ENCODE peak calls at places on chromosomes 13 and 19, in five cellular contexts. One of them, this sample, is unnamed.

GRCh38 chr19:32407004-32407992 is 1.7 kb downstream of the DPY19L3 start:
- DNase-seq in sigmoid colon: peak
- DNase-seq in heart left ventricle: no peak
- DNase-seq in BJ: no peak
- DNase-seq in breast epithelium: no peak
- DNase-seq in this sample: no peak

GRCh38 chr19:2771786-2772674 is 11.0 kb downstream of the SGTA start:
- DNase-seq in sigmoid colon: no peak
- DNase-seq in heart left ventricle: no peak
- DNase-seq in BJ: no peak
- DNase-seq in breast epithelium: peak
- DNase-seq in this sample: no peak

GRCh38 chr13:110444226-110444653 is 117.3 kb downstream of the RAB20 start:
- DNase-seq in sigmoid colon: peak
- DNase-seq in heart left ventricle: no peak
- DNase-seq in BJ: no peak
- DNase-seq in breast epithelium: no peak
- DNase-seq in this sample: peak

GRCh38 chr19:20423381-20424207 is 142.0 kb downstream of the ZNF737 start:
- DNase-seq in sigmoid colon: peak
- DNase-seq in heart left ventricle: peak
- DNase-seq in BJ: no peak
- DNase-seq in breast epithelium: peak
- DNase-seq in this sample: peak

GRCh38 chr13:94595006-94595942 is 678 bp downstream of the TGDS start:
- DNase-seq in sigmoid colon: no peak
- DNase-seq in heart left ventricle: no peak
- DNase-seq in BJ: no peak
- DNase-seq in breast epithelium: no peak
- DNase-seq in this sample: peak

GRCh38 chr13:41613984-41614581 is 156.7 kb downstream of the RGCC start:
- DNase-seq in sigmoid colon: peak
- DNase-seq in heart left ventricle: peak
- DNase-seq in BJ: peak
- DNase-seq in breast epithelium: no peak
- DNase-seq in this sample: no peak

GRCh38 chr19:19300613-19301012 is 19.7 kb downstream of the SUGP1 start:
- DNase-seq in sigmoid colon: no peak
- DNase-seq in heart left ventricle: no peak
- DNase-seq in BJ: no peak
- DNase-seq in breast epithelium: no peak
- DNase-seq in this sample: no peak

GRCh38 chr13:44437356-44438233 is 64.0 kb downstream of the SERP2 start:
- DNase-seq in sigmoid colon: no peak
- DNase-seq in heart left ventricle: no peak
- DNase-seq in BJ: no peak
- DNase-seq in breast epithelium: no peak
- DNase-seq in this sample: peak

GRCh38 chr13:40316301-40316700 is 350.1 kb downstream of the FOXO1 start:
- DNase-seq in sigmoid colon: no peak
- DNase-seq in heart left ventricle: no peak
- DNase-seq in BJ: no peak
- DNase-seq in breast epithelium: no peak
- DNase-seq in this sample: no peak

GRCh38 chr13:113410472-113411201 is 42.7 kb downstream of the ADPRHL1 start:
- DNase-seq in sigmoid colon: peak
- DNase-seq in heart left ventricle: peak
- DNase-seq in BJ: no peak
- DNase-seq in breast epithelium: no peak
- DNase-seq in this sample: no peak

DNA sequence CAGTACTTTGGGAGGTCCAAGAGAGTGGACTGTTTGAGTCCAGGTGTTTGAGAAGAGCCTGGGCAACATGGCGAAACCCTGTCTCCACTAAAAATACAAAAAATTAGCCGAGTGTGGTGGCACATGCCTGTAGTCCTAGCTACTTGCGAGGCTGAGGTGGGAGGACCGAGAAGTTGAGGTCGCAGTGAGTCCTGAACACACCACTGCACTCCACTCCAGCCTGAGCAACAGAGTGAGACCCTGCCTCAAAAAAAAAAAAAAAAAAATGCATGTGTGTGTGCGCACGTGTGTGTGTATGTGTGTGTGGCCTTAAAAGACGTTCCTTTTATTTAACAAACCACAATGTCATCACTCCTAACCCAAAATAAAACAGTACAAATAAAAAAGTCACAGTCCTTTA is 62.6 kb downstream of the MAP4K1 start:
- DNase-seq in sigmoid colon: no peak
- DNase-seq in heart left ventricle: no peak
- DNase-seq in BJ: no peak
- DNase-seq in breast epithelium: no peak
- DNase-seq in this sample: no peak
- TF ChIP-seq CTCF in sigmoid colon: no peak
- TF ChIP-seq CTCF in heart left ventricle: no peak
- TF ChIP-seq CTCF in BJ: no peak
- TF ChIP-seq CTCF in breast epithelium: no peak
- TF ChIP-seq CTCF in this sample: no peak

DNA sequence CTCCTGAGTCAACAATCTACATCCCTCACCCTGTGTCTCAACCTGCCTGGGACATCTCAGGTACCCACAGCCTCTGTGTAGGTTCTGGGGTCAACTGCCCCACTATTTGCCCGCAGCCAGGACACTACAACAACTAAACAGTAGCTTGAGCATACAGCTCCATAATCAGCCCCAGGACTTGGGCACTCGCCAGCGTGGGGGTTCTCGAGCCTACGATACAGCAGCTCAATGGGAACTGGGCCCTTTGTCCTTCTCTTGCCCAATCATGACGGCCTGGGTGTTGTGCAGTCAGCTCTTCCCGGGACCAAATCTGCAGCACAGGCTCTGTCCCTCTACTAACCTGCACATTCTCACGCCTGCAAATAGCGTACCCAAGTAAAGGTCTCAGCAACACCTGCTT is 1.3 kb downstream of the ZNF180 start:
- DNase-seq in sigmoid colon: no peak
- DNase-seq in heart left ventricle: no peak
- DNase-seq in BJ: no peak
- DNase-seq in breast epithelium: no peak
- DNase-seq in this sample: no peak
- H3K4me3 ChIP-seq in sigmoid colon: no peak
- H3K4me3 ChIP-seq in heart left ventricle: no peak
- H3K4me3 ChIP-seq in BJ: no peak
- H3K4me3 ChIP-seq in breast epithelium: peak
- H3K4me3 ChIP-seq in this sample: no peak

GRCh38 chr13:26601669-26602068 is 44.2 kb downstream of the WASF3 start:
- DNase-seq in sigmoid colon: no peak
- DNase-seq in heart left ventricle: no peak
- DNase-seq in BJ: no peak
- DNase-seq in breast epithelium: no peak
- DNase-seq in this sample: peak
- TF ChIP-seq CTCF in sigmoid colon: no peak
- TF ChIP-seq CTCF in heart left ventricle: no peak
- TF ChIP-seq CTCF in BJ: peak
- TF ChIP-seq CTCF in breast epithelium: no peak
- TF ChIP-seq CTCF in this sample: no peak

DNA sequence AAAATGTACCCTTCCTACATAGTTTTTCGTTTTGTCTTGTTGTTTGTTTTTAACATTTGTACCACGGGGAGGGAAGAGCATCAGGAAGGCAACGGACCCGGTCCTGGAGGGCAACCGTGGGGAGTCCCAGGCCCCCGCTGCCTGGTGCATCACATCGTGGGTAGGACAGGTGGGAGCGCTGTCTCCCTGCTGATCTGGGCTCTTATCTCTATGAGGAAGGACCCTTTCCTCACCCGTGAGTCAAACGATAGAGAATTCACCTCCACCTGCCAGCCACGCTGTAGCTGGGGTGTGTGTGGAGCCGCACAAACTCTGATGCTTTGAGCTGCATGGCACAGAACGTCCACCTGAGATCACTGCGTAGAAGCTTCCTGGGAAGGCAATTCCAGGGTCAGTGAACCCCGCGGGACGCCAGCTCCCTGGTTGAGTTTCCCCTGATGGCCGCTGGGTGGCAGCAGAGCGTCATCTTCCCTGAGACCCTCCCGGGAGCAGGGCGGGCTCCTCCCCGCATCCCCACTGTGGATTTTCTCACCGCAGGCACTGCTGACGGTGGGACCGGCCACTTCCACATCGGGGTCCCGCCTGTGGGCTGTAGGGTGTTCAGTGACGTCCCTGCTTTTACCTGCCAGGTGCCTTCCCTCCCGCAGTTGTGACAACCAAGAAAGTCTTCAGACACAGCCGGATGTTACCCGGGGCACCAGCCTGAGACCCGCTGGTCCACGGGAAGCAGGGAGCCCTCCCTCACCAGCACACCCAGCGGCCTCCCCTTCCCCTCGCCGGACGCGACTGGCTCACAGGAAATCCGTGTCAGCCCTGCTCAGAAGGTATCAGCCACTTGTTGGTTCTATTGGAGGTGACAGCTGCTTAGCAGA is 54.7 kb downstream of the ZNF787 start:
- DNase-seq in sigmoid colon: peak
- DNase-seq in heart left ventricle: peak
- DNase-seq in BJ: no peak
- DNase-seq in breast epithelium: peak
- DNase-seq in this sample: peak
- H3K4me3 ChIP-seq in sigmoid colon: no peak
- H3K4me3 ChIP-seq in heart left ventricle: peak
- H3K4me3 ChIP-seq in BJ: peak
- H3K4me3 ChIP-seq in breast epithelium: peak
- H3K4me3 ChIP-seq in this sample: peak

DNA sequence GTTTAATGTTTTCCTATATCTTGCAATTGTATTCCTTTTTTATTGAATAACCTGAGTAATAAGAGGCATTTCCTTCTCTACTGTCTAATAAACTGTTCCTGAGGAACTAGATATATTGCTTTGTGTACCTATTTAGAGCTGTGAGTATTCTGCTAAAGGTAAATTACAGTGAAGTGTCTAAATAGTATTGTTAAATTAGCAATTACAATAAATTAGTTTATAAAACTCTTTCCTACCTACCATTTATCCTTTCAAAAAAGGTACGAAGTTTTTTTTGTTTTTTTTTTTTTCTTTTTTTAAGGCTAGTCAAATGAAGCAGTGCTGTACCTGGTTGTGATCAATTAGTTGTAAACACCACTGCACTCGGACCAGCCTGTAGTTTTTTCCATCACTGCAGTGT is 34.8 kb downstream of the TM9SF2 start:
- DNase-seq in sigmoid colon: no peak
- DNase-seq in heart left ventricle: no peak
- DNase-seq in BJ: no peak
- DNase-seq in breast epithelium: no peak
- DNase-seq in this sample: no peak
- TF ChIP-seq CTCF in sigmoid colon: no peak
- TF ChIP-seq CTCF in heart left ventricle: no peak
- TF ChIP-seq CTCF in BJ: no peak
- TF ChIP-seq CTCF in breast epithelium: no peak
- TF ChIP-seq CTCF in this sample: no peak

GRCh38 chr19:574658-575526 is 2.5 kb downstream of the BSG start:
- DNase-seq in sigmoid colon: no peak
- DNase-seq in heart left ventricle: peak
- DNase-seq in BJ: no peak
- DNase-seq in breast epithelium: no peak
- DNase-seq in this sample: peak

GRCh38 chr19:576768-577438 is 4.5 kb downstream of the BSG start:
- DNase-seq in sigmoid colon: no peak
- DNase-seq in heart left ventricle: peak
- DNase-seq in BJ: no peak
- DNase-seq in breast epithelium: no peak
- DNase-seq in this sample: no peak

GRCh38 chr19:577439-578392 is 5.3 kb downstream of the BSG start:
- DNase-seq in sigmoid colon: no peak
- DNase-seq in heart left ventricle: peak
- DNase-seq in BJ: no peak
- DNase-seq in breast epithelium: no peak
- DNase-seq in this sample: no peak

GRCh38 chr19:572891-573825 is 762 bp downstream of the BSG start:
- DNase-seq in sigmoid colon: peak
- DNase-seq in heart left ventricle: peak
- DNase-seq in BJ: no peak
- DNase-seq in breast epithelium: peak
- DNase-seq in this sample: peak

GRCh38 chr19:575527-576506 is 3.4 kb downstream of the BSG start:
- DNase-seq in sigmoid colon: peak
- DNase-seq in heart left ventricle: peak
- DNase-seq in BJ: no peak
- DNase-seq in breast epithelium: no peak
- DNase-seq in this sample: no peak
- H3K4me3 ChIP-seq in sigmoid colon: peak
- H3K4me3 ChIP-seq in heart left ventricle: peak
- H3K4me3 ChIP-seq in BJ: peak
- H3K4me3 ChIP-seq in breast epithelium: peak
- H3K4me3 ChIP-seq in this sample: peak

GRCh38 chr19:16336571-16336970 is 11.9 kb downstream of the KLF2 start:
- DNase-seq in sigmoid colon: no peak
- DNase-seq in heart left ventricle: no peak
- DNase-seq in BJ: no peak
- DNase-seq in breast epithelium: no peak
- DNase-seq in this sample: no peak
- TF ChIP-seq CTCF in sigmoid colon: no peak
- TF ChIP-seq CTCF in heart left ventricle: no peak
- TF ChIP-seq CTCF in BJ: no peak
- TF ChIP-seq CTCF in breast epithelium: no peak
- TF ChIP-seq CTCF in this sample: no peak

GRCh38 chr19:17936379-17936778 is 3.6 kb downstream of the CCDC124 start:
- DNase-seq in sigmoid colon: no peak
- DNase-seq in heart left ventricle: no peak
- DNase-seq in BJ: no peak
- DNase-seq in breast epithelium: no peak
- DNase-seq in this sample: no peak

GRCh38 chr19:17933414-17934129 is 757 bp downstream of the CCDC124 start:
- DNase-seq in sigmoid colon: no peak
- DNase-seq in heart left ventricle: no peak
- DNase-seq in BJ: no peak
- DNase-seq in breast epithelium: no peak
- DNase-seq in this sample: no peak

GRCh38 chr19:17932485-17933338 is at the start of gene CCDC124:
- DNase-seq in sigmoid colon: peak
- DNase-seq in heart left ventricle: peak
- DNase-seq in BJ: peak
- DNase-seq in breast epithelium: peak
- DNase-seq in this sample: peak

GRCh38 chr19:17929056-17929455 is 3.8 kb upstream of the CCDC124 start:
- DNase-seq in sigmoid colon: no peak
- DNase-seq in heart left ventricle: no peak
- DNase-seq in BJ: no peak
- DNase-seq in breast epithelium: no peak
- DNase-seq in this sample: peak

GRCh38 chr19:17931532-17932191 is 1.2 kb upstream of the CCDC124 start:
- DNase-seq in sigmoid colon: no peak
- DNase-seq in heart left ventricle: no peak
- DNase-seq in BJ: no peak
- DNase-seq in breast epithelium: no peak
- DNase-seq in this sample: peak
- H3K4me3 ChIP-seq in sigmoid colon: peak
- H3K4me3 ChIP-seq in heart left ventricle: no peak
- H3K4me3 ChIP-seq in BJ: no peak
- H3K4me3 ChIP-seq in breast epithelium: peak
- H3K4me3 ChIP-seq in this sample: peak

GRCh38 chr13:48532473-48533206 is at the start of gene RCBTB2:
- DNase-seq in sigmoid colon: peak
- DNase-seq in heart left ventricle: peak
- DNase-seq in BJ: peak
- DNase-seq in breast epithelium: peak
- DNase-seq in this sample: peak
- TF ChIP-seq CTCF in sigmoid colon: no peak
- TF ChIP-seq CTCF in heart left ventricle: no peak
- TF ChIP-seq CTCF in BJ: peak
- TF ChIP-seq CTCF in breast epithelium: no peak
- TF ChIP-seq CTCF in this sample: no peak